ENCODE peak calls at places on chromosomes 1 and 21, in eight cellular contexts. One of them, this sample, is unnamed.
A peak's percentile ranks its signal among the peaks of the same experiment; 100 is the strongest.

GRCh38 chr21:42174173-42174572 is 44.8 kb upstream of the ABCG1 start:
- DNase-seq in HFFc6: no peak
- DNase-seq in sigmoid colon: no peak
- DNase-seq in hepatocyte: no peak
- DNase-seq in mucosa of descending colon: no peak
- DNase-seq in AG04449: no peak
- DNase-seq in mesothelial cell of epicardium: no peak
- DNase-seq in ascending aorta: no peak
- DNase-seq in this sample: no peak

GRCh38 chr1:9294440-9294773 is 1.7 kb downstream of the SPSB1 start:
- DNase-seq in HFFc6: peak; percentile 88
- DNase-seq in sigmoid colon: peak; percentile 72
- DNase-seq in hepatocyte: peak; percentile 48
- DNase-seq in mucosa of descending colon: no peak
- DNase-seq in AG04449: no peak
- DNase-seq in mesothelial cell of epicardium: no peak
- DNase-seq in ascending aorta: no peak
- DNase-seq in this sample: no peak

GRCh38 chr1:10210841-10211804 is 753 bp downstream of the KIF1B start:
- DNase-seq in HFFc6: peak; percentile 94
- DNase-seq in sigmoid colon: peak; percentile 98
- DNase-seq in hepatocyte: peak; percentile 86
- DNase-seq in mucosa of descending colon: peak; percentile 94
- DNase-seq in AG04449: peak; percentile 54
- DNase-seq in mesothelial cell of epicardium: peak; percentile 61
- DNase-seq in ascending aorta: peak; percentile 98
- DNase-seq in this sample: peak; percentile 20

GRCh38 chr1:26537951-26538352 is 8.4 kb downstream of the RPS6KA1 start:
- DNase-seq in HFFc6: peak; percentile 36
- DNase-seq in sigmoid colon: no peak
- DNase-seq in hepatocyte: peak; percentile 74
- DNase-seq in mucosa of descending colon: peak; percentile 49
- DNase-seq in AG04449: no peak
- DNase-seq in mesothelial cell of epicardium: no peak
- DNase-seq in ascending aorta: no peak
- DNase-seq in this sample: no peak

GRCh38 chr1:198523183-198523942 is 17.1 kb downstream of the ATP6V1G3 start:
- DNase-seq in HFFc6: no peak
- DNase-seq in sigmoid colon: no peak
- DNase-seq in hepatocyte: no peak
- DNase-seq in mucosa of descending colon: no peak
- DNase-seq in AG04449: no peak
- DNase-seq in mesothelial cell of epicardium: no peak
- DNase-seq in ascending aorta: no peak
- DNase-seq in this sample: no peak

GRCh38 chr1:168135116-168135981 is 1.4 kb downstream of the GPR161 start:
- DNase-seq in HFFc6: no peak
- DNase-seq in sigmoid colon: no peak
- DNase-seq in hepatocyte: no peak
- DNase-seq in mucosa of descending colon: no peak
- DNase-seq in AG04449: no peak
- DNase-seq in mesothelial cell of epicardium: no peak
- DNase-seq in ascending aorta: no peak
- DNase-seq in this sample: no peak

GRCh38 chr1:245370905-245371581 is 216.3 kb downstream of the KIF26B start:
- DNase-seq in HFFc6: no peak
- DNase-seq in sigmoid colon: no peak
- DNase-seq in hepatocyte: no peak
- DNase-seq in mucosa of descending colon: peak; percentile 3
- DNase-seq in AG04449: no peak
- DNase-seq in mesothelial cell of epicardium: no peak
- DNase-seq in ascending aorta: no peak
- DNase-seq in this sample: no peak

GRCh38 chr1:237814319-237814924 is 76.3 kb downstream of the ZP4 start:
- DNase-seq in HFFc6: no peak
- DNase-seq in sigmoid colon: no peak
- DNase-seq in hepatocyte: peak; percentile 36
- DNase-seq in mucosa of descending colon: no peak
- DNase-seq in AG04449: no peak
- DNase-seq in mesothelial cell of epicardium: no peak
- DNase-seq in ascending aorta: no peak
- DNase-seq in this sample: no peak

GRCh38 chr1:177966199-177966598 is 3.7 kb downstream of the SEC16B start:
- DNase-seq in HFFc6: peak; percentile 25
- DNase-seq in sigmoid colon: no peak
- DNase-seq in hepatocyte: no peak
- DNase-seq in mucosa of descending colon: no peak
- DNase-seq in AG04449: no peak
- DNase-seq in mesothelial cell of epicardium: no peak
- DNase-seq in ascending aorta: no peak
- DNase-seq in this sample: no peak

GRCh38 chr1:119743776-119744597 is 24.7 kb downstream of the HMGCS2 start:
- DNase-seq in HFFc6: peak; percentile 41
- DNase-seq in sigmoid colon: peak; percentile 81
- DNase-seq in hepatocyte: peak; percentile 86
- DNase-seq in mucosa of descending colon: peak; percentile 64
- DNase-seq in AG04449: no peak
- DNase-seq in mesothelial cell of epicardium: peak; percentile 66
- DNase-seq in ascending aorta: no peak
- DNase-seq in this sample: no peak

GRCh38 chr1:115255154-115255553 is 82.9 kb downstream of the NGF start:
- DNase-seq in HFFc6: peak; percentile 72
- DNase-seq in sigmoid colon: no peak
- DNase-seq in hepatocyte: no peak
- DNase-seq in mucosa of descending colon: no peak
- DNase-seq in AG04449: no peak
- DNase-seq in mesothelial cell of epicardium: no peak
- DNase-seq in ascending aorta: no peak
- DNase-seq in this sample: no peak

GRCh38 chr1:234600418-234601216 is 9.4 kb downstream of the IRF2BP2 start:
- DNase-seq in HFFc6: no peak
- DNase-seq in sigmoid colon: no peak
- DNase-seq in hepatocyte: peak; percentile 80
- DNase-seq in mucosa of descending colon: peak; percentile 80
- DNase-seq in AG04449: no peak
- DNase-seq in mesothelial cell of epicardium: no peak
- DNase-seq in ascending aorta: no peak
- DNase-seq in this sample: no peak

GRCh38 chr1:24140741-24141181 is 2.2 kb downstream of the IL22RA1 start:
- DNase-seq in HFFc6: no peak
- DNase-seq in sigmoid colon: no peak
- DNase-seq in hepatocyte: no peak
- DNase-seq in mucosa of descending colon: no peak
- DNase-seq in AG04449: no peak
- DNase-seq in mesothelial cell of epicardium: no peak
- DNase-seq in ascending aorta: no peak
- DNase-seq in this sample: no peak

GRCh38 chr1:161792740-161793139 is 26.6 kb downstream of the ATF6 start:
- DNase-seq in HFFc6: peak; percentile 85
- DNase-seq in sigmoid colon: no peak
- DNase-seq in hepatocyte: peak; percentile 62
- DNase-seq in mucosa of descending colon: peak; percentile 23
- DNase-seq in AG04449: peak; percentile 51
- DNase-seq in mesothelial cell of epicardium: no peak
- DNase-seq in ascending aorta: no peak
- DNase-seq in this sample: no peak

GRCh38 chr1:15833842-15834405 is 13.6 kb upstream of the SPEN start:
- DNase-seq in HFFc6: no peak
- DNase-seq in sigmoid colon: no peak
- DNase-seq in hepatocyte: no peak
- DNase-seq in mucosa of descending colon: no peak
- DNase-seq in AG04449: no peak
- DNase-seq in mesothelial cell of epicardium: no peak
- DNase-seq in ascending aorta: no peak
- DNase-seq in this sample: no peak

GRCh38 chr1:9062846-9063245 is 6.6 kb downstream of the SLC2A5 start:
- DNase-seq in HFFc6: no peak
- DNase-seq in sigmoid colon: no peak
- DNase-seq in hepatocyte: no peak
- DNase-seq in mucosa of descending colon: no peak
- DNase-seq in AG04449: no peak
- DNase-seq in mesothelial cell of epicardium: no peak
- DNase-seq in ascending aorta: no peak
- DNase-seq in this sample: no peak

GRCh38 chr1:22543679-22544078 is 19.6 kb upstream of the EPHA8 start:
- DNase-seq in HFFc6: no peak
- DNase-seq in sigmoid colon: no peak
- DNase-seq in hepatocyte: no peak
- DNase-seq in mucosa of descending colon: no peak
- DNase-seq in AG04449: no peak
- DNase-seq in mesothelial cell of epicardium: no peak
- DNase-seq in ascending aorta: no peak
- DNase-seq in this sample: no peak

GRCh38 chr1:179083031-179083345 is 1.1 kb downstream of the TOR3A start:
- DNase-seq in HFFc6: peak; percentile 33
- DNase-seq in sigmoid colon: no peak
- DNase-seq in hepatocyte: no peak
- DNase-seq in mucosa of descending colon: no peak
- DNase-seq in AG04449: no peak
- DNase-seq in mesothelial cell of epicardium: no peak
- DNase-seq in ascending aorta: no peak
- DNase-seq in this sample: no peak

GRCh38 chr21:17609681-17610080 is 3.0 kb downstream of the BTG3 start:
- DNase-seq in HFFc6: no peak
- DNase-seq in sigmoid colon: no peak
- DNase-seq in hepatocyte: no peak
- DNase-seq in mucosa of descending colon: no peak
- DNase-seq in AG04449: no peak
- DNase-seq in mesothelial cell of epicardium: no peak
- DNase-seq in ascending aorta: no peak
- DNase-seq in this sample: no peak

GRCh38 chr21:44701541-44701940 is 4.6 kb downstream of the KRTAP10-12 start:
- DNase-seq in HFFc6: no peak
- DNase-seq in sigmoid colon: no peak
- DNase-seq in hepatocyte: no peak
- DNase-seq in mucosa of descending colon: peak; percentile 18
- DNase-seq in AG04449: no peak
- DNase-seq in mesothelial cell of epicardium: peak; percentile 36
- DNase-seq in ascending aorta: peak; percentile 44
- DNase-seq in this sample: no peak
- TF ChIP-seq CTCF in HFFc6: no peak
- TF ChIP-seq CTCF in sigmoid colon: no peak
- TF ChIP-seq CTCF in hepatocyte: no peak
- TF ChIP-seq CTCF in mucosa of descending colon: no peak
- TF ChIP-seq CTCF in AG04449: no peak
- TF ChIP-seq CTCF in mesothelial cell of epicardium: no peak
- TF ChIP-seq CTCF in ascending aorta: no peak
- TF ChIP-seq CTCF in this sample: no peak

DNA sequence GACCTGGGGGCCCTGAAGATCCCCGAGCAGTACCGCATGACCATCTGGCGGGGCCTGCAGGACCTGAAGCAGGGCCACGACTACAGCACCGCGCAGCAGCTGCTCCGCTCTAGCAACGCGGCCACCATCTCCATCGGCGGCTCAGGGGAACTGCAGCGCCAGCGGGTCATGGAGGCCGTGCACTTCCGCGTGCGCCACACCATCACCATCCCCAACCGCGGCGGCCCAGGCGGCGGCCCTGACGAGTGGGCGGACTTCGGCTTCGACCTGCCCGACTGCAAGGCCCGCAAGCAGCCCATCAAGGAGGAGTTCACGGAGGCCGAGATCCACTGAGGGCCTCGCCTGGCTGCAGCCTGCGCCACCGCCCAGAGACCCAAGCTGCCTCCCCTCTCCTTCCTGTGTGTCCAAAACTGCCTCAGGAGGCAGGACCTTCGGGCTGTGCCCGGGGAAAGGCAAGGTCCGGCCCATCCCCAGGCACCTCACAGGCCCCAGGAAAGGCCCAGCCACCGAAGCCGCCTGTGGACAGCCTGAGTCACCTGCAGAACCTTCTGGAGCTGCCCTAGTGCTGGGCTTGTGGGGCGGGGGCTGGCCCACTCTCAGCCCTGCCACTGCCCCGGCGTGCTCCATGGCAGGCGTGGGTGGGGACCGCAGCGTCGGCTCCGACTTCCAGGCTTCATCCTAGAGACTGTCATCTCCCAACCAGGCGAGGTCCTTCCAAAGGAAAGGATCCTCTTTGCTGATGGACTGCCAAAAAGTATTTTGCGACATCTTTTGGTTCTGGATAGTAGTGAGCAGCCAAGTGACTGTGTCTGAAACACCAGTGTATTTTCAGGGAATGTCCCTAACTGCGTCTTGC is 19.3 kb upstream of the CCDC27 start:
- DNase-seq in HFFc6: no peak
- DNase-seq in sigmoid colon: no peak
- DNase-seq in hepatocyte: no peak
- DNase-seq in mucosa of descending colon: no peak
- DNase-seq in AG04449: no peak
- DNase-seq in mesothelial cell of epicardium: no peak
- DNase-seq in ascending aorta: no peak
- DNase-seq in this sample: no peak
- TF ChIP-seq CTCF in HFFc6: no peak
- TF ChIP-seq CTCF in sigmoid colon: no peak
- TF ChIP-seq CTCF in hepatocyte: no peak
- TF ChIP-seq CTCF in mucosa of descending colon: no peak
- TF ChIP-seq CTCF in AG04449: no peak
- TF ChIP-seq CTCF in mesothelial cell of epicardium: no peak
- TF ChIP-seq CTCF in ascending aorta: no peak
- TF ChIP-seq CTCF in this sample: no peak

GRCh38 chr1:18607289-18607760 is 23.3 kb upstream of the PAX7 start:
- DNase-seq in HFFc6: no peak
- DNase-seq in sigmoid colon: no peak
- DNase-seq in hepatocyte: no peak
- DNase-seq in mucosa of descending colon: no peak
- DNase-seq in AG04449: no peak
- DNase-seq in mesothelial cell of epicardium: no peak
- DNase-seq in ascending aorta: no peak
- DNase-seq in this sample: no peak

GRCh38 chr1:18606443-18607288 is 24.0 kb upstream of the PAX7 start:
- DNase-seq in HFFc6: no peak
- DNase-seq in sigmoid colon: no peak
- DNase-seq in hepatocyte: no peak
- DNase-seq in mucosa of descending colon: no peak
- DNase-seq in AG04449: no peak
- DNase-seq in mesothelial cell of epicardium: no peak
- DNase-seq in ascending aorta: no peak
- DNase-seq in this sample: no peak

GRCh38 chr1:18611311-18611710 is 19.3 kb upstream of the PAX7 start:
- DNase-seq in HFFc6: no peak
- DNase-seq in sigmoid colon: no peak
- DNase-seq in hepatocyte: no peak
- DNase-seq in mucosa of descending colon: no peak
- DNase-seq in AG04449: no peak
- DNase-seq in mesothelial cell of epicardium: no peak
- DNase-seq in ascending aorta: no peak
- DNase-seq in this sample: no peak

GRCh38 chr1:18612088-18612487 is 18.6 kb upstream of the PAX7 start:
- DNase-seq in HFFc6: no peak
- DNase-seq in sigmoid colon: no peak
- DNase-seq in hepatocyte: no peak
- DNase-seq in mucosa of descending colon: no peak
- DNase-seq in AG04449: no peak
- DNase-seq in mesothelial cell of epicardium: no peak
- DNase-seq in ascending aorta: no peak
- DNase-seq in this sample: no peak

GRCh38 chr1:18608534-18608933 is 22.1 kb upstream of the PAX7 start:
- DNase-seq in HFFc6: no peak
- DNase-seq in sigmoid colon: no peak
- DNase-seq in hepatocyte: no peak
- DNase-seq in mucosa of descending colon: no peak
- DNase-seq in AG04449: no peak
- DNase-seq in mesothelial cell of epicardium: no peak
- DNase-seq in ascending aorta: no peak
- DNase-seq in this sample: no peak
- TF ChIP-seq CTCF in HFFc6: peak; percentile 50
- TF ChIP-seq CTCF in sigmoid colon: no peak
- TF ChIP-seq CTCF in hepatocyte: no peak
- TF ChIP-seq CTCF in mucosa of descending colon: no peak
- TF ChIP-seq CTCF in AG04449: no peak
- TF ChIP-seq CTCF in mesothelial cell of epicardium: no peak
- TF ChIP-seq CTCF in ascending aorta: no peak
- TF ChIP-seq CTCF in this sample: no peak

GRCh38 chr1:180636138-180636537 is 4.3 kb downstream of the XPR1 start:
- DNase-seq in HFFc6: no peak
- DNase-seq in sigmoid colon: no peak
- DNase-seq in hepatocyte: no peak
- DNase-seq in mucosa of descending colon: peak; percentile 13
- DNase-seq in AG04449: no peak
- DNase-seq in mesothelial cell of epicardium: no peak
- DNase-seq in ascending aorta: no peak
- DNase-seq in this sample: no peak
- TF ChIP-seq CTCF in HFFc6: peak; percentile 46
- TF ChIP-seq CTCF in sigmoid colon: no peak
- TF ChIP-seq CTCF in hepatocyte: peak; percentile 40
- TF ChIP-seq CTCF in mucosa of descending colon: no peak
- TF ChIP-seq CTCF in AG04449: no peak
- TF ChIP-seq CTCF in mesothelial cell of epicardium: no peak
- TF ChIP-seq CTCF in ascending aorta: no peak
- TF ChIP-seq CTCF in this sample: no peak

This sample was measured in natural killer cell.